ENCODE peak calls at places on chromosomes 16 and 17, in four cellular contexts. B is fibroblast of pulmonary artery, I is astrocyte of the spinal cord, U is kidney tubule cell. R is an unnamed sample.

GRCh38 chr16:490768-491167 is 36.7 kb upstream of the CAPN15 start:
- DNase-seq in B (no peak), I (no peak), U (no peak), R (no peak)

GRCh38 chr17:79305831-79306687 is 231.4 kb downstream of the ENGASE start:
- DNase-seq in B (peak), I (no peak), U (peak), R (no peak)

GRCh38 chr16:49440156-49441065 is 66.8 kb downstream of the C16orf78 start:
- DNase-seq in B (no peak), I (no peak), U (no peak), R (no peak)

GRCh38 chr17:2854662-2855061 is 58.4 kb downstream of the RAP1GAP2 start:
- DNase-seq in B (no peak), I (no peak), U (peak), R (no peak)

GRCh38 chr16:50369133-50369804 is 481 bp upstream of the BRD7 start:
- DNase-seq in B (no peak), I (no peak), U (no peak), R (no peak)

GRCh38 chr17:57677858-57678257 is 67.2 kb downstream of the CCDC182 start:
- DNase-seq in B (no peak), I (no peak), U (no peak), R (no peak)

GRCh38 chr17:77279448-77280303 is 138.9 kb downstream of the SEC14L1 start:
- DNase-seq in B (peak), I (no peak), U (peak), R (no peak)

GRCh38 chr17:76808326-76808725 is 59.9 kb upstream of the MGAT5B start:
- DNase-seq in B (no peak), I (no peak), U (no peak), R (no peak)

GRCh38 chr16:81745704-81746558 is 33.2 kb upstream of the PLCG2 start:
- DNase-seq in B (peak), I (peak), U (peak), R (peak)

GRCh38 chr17:17562145-17562529 is 29.4 kb downstream of the PEMT start:
- DNase-seq in B (no peak), I (no peak), U (no peak), R (no peak)

GRCh38 chr17:17527534-17527933 is 31.3 kb upstream of the RASD1 start:
- DNase-seq in B (no peak), I (no peak), U (no peak), R (no peak)

R was measured in effector memory CD8-positive, alpha-beta T cell.